ENCODE peak calls at places on chromosome 3, in seven cellular contexts. F is osteoblast; H is lower lobe of right lung; I is adrenal gland; P is CD8-positive, alpha-beta T cell; A is AG04450; D is thoracic aorta. U is an unnamed sample.

GRCh38 chr3:177842743-177843734 is 645.8 kb upstream of the TBL1XR1 start:
- DNase-seq in F (no peak), H (no peak), I (no peak), P (no peak), A (no peak), D (no peak), U (no peak)

GRCh38 chr3:23612296-23612891 is 193.4 kb upstream of the UBE2E1 start:
- DNase-seq in F (no peak), H (no peak), I (no peak), P (no peak), A (peak; percentile 30), D (no peak), U (no peak)

GRCh38 chr3:170584585-170585007 is 1.3 kb downstream of the SLC7A14 start:
- DNase-seq in F (peak; percentile 96), H (peak; percentile 68), I (peak; percentile 85), P (peak; percentile 48), A (peak; percentile 36), D (no peak), U (no peak)

GRCh38 chr3:88219138-88219792 is 69.5 kb downstream of the C3orf38 start:
- DNase-seq in F (peak; percentile 91), H (no peak), I (peak; percentile 33), P (no peak), A (peak; percentile 2), D (no peak), U (peak; percentile 47)

GRCh38 chr3:150945226-150945625 is 27.3 kb downstream of the CLRN1 start:
- DNase-seq in F (peak; percentile 81), H (no peak), I (peak; percentile 53), P (no peak), A (no peak), D (no peak), U (no peak)

GRCh38 chr3:45597166-45597565 is 2.6 kb downstream of the LIMD1 start:
- DNase-seq in F (peak; percentile 92), H (peak; percentile 36), I (no peak), P (no peak), A (no peak), D (no peak), U (no peak)

GRCh38 chr3:127350172-127351050 is 62.6 kb upstream of the PRR20G start:
- DNase-seq in F (no peak), H (no peak), I (no peak), P (no peak), A (no peak), D (no peak), U (no peak)

GRCh38 chr3:181879926-181880325 is 168.2 kb downstream of the SOX2 start:
- DNase-seq in F (no peak), H (no peak), I (no peak), P (no peak), A (no peak), D (no peak), U (no peak)

GRCh38 chr3:174397848-174398247 is 461.3 kb upstream of the NAALADL2 start:
- DNase-seq in F (peak; percentile 8), H (no peak), I (no peak), P (no peak), A (no peak), D (no peak), U (no peak)

GRCh38 chr3:16305121-16305541 is 40.1 kb downstream of the OXNAD1 start:
- DNase-seq in F (no peak), H (no peak), I (no peak), P (peak; percentile 60), A (no peak), D (no peak), U (no peak)

GRCh38 chr3:47634996-47635395 is 56.3 kb upstream of the CSPG5 start:
- DNase-seq in F (no peak), H (no peak), I (no peak), P (no peak), A (no peak), D (no peak), U (no peak)

GRCh38 chr3:196736670-196737374 is 2.8 kb upstream of the PAK2 start:
- DNase-seq in F (no peak), H (no peak), I (no peak), P (no peak), A (no peak), D (no peak), U (no peak)

GRCh38 chr3:196740476-196741400 is 1.1 kb downstream of the PAK2 start:
- DNase-seq in F (no peak), H (no peak), I (peak; percentile 36), P (no peak), A (no peak), D (no peak), U (no peak)

GRCh38 chr3:196737655-196738054 is 2.0 kb upstream of the PAK2 start:
- DNase-seq in F (no peak), H (no peak), I (no peak), P (no peak), A (no peak), D (no peak), U (no peak)

GRCh38 chr3:196739671-196740475 is at the start of gene PAK2:
- DNase-seq in F (peak; percentile 96), H (peak; percentile 96), I (peak; percentile 91), P (peak; percentile 95), A (peak; percentile 54), D (peak; percentile 56), U (peak; percentile 82)

GRCh38 chr3:196741401-196741761 is 1.7 kb downstream of the PAK2 start:
- DNase-seq in F (no peak), H (no peak), I (no peak), P (no peak), A (no peak), D (no peak), U (no peak)
- H3K27ac ChIP-seq in F (peak overlapping the region; percentile 100), H (peak overlapping the region; percentile 98), I (peak overlapping the region; percentile 99), P (peak overlapping the region; percentile 88), A (no peak overlapping the region), D (peak overlapping the region; percentile 98), U (peak overlapping the region; percentile 89)

GRCh38 chr3:84566256-84566655 is 392.5 kb upstream of the CADM2 start:
- DNase-seq in F (no peak), H (no peak), I (no peak), P (no peak), A (no peak), D (no peak), U (no peak)
- H3K27ac ChIP-seq in F (no peak overlapping the region), H (no peak overlapping the region), I (no peak overlapping the region), P (no peak overlapping the region), A (no peak overlapping the region), D (no peak overlapping the region), U (no peak overlapping the region)

DNA sequence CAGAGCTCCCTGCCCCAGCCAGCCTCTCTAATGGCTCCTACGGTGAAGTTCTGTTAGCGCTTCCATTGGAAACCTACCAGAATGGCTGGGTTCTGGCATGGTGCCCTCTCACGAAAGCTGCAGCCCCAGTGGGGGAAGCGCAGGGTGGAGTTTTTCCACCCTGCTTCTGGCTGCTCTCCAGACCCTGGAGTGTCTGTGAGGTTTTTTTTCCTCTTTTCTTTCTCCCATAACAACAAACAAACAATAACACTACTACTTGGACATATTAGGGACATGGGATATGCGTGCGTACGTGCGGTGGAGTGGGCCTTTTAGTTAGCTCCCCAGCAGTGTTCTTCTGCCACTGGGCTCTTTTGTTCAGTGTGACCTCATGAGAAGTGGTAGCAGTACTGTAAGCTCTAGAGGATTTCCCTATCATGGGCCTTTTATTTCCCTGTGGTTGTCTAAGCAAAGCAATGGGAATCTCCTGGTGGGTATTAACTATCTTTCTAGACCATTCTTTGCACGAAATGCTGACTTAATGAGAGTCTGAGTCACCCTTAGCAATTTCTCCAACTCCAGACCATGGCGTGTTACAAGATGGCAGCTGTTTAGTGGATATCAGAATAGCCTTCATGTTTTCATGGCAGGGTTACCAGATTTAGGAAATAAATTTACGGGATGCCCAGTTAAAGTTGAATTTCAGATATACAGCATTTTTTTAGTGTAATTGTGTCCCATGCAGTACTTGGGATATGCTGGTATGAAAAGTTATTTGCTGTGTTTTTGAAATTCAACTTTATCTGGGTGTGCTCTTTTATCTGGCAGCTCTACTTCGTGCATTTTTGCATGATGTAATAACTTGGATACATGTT is 162.0 kb downstream of the FNDC3B start:
- DNase-seq in F (peak; percentile 93), H (peak; percentile 73), I (peak; percentile 87), P (no peak), A (peak; percentile 86), D (no peak), U (peak; percentile 45)
- H3K27ac ChIP-seq in F (peak overlapping the region; percentile 97), H (peak overlapping the region; percentile 79), I (peak overlapping the region; percentile 45), P (no peak overlapping the region), A (peak overlapping the region; percentile 98), D (peak overlapping the region; percentile 85), U (peak overlapping the region; percentile 55)

GRCh38 chr3:30686176-30686575 is 79.8 kb downstream of the TGFBR2 start:
- DNase-seq in F (no peak), H (no peak), I (no peak), P (no peak), A (no peak), D (no peak), U (no peak)

GRCh38 chr3:30684361-30684760 is 78.0 kb downstream of the TGFBR2 start:
- DNase-seq in F (no peak), H (no peak), I (no peak), P (no peak), A (no peak), D (no peak), U (no peak)

GRCh38 chr3:30686799-30687198 is 80.4 kb downstream of the TGFBR2 start:
- DNase-seq in F (no peak), H (no peak), I (no peak), P (no peak), A (no peak), D (no peak), U (no peak)

GRCh38 chr3:30683769-30684168 is 77.4 kb downstream of the TGFBR2 start:
- DNase-seq in F (no peak), H (no peak), I (no peak), P (no peak), A (no peak), D (no peak), U (no peak)

GRCh38 chr3:30685267-30685667 is 78.9 kb downstream of the TGFBR2 start:
- DNase-seq in F (no peak), H (no peak), I (no peak), P (no peak), A (no peak), D (no peak), U (no peak)
- H3K27ac ChIP-seq in F (no peak overlapping the region), H (peak overlapping the region; percentile 15), I (no peak overlapping the region), P (no peak overlapping the region), A (no peak overlapping the region), D (no peak overlapping the region), U (no peak overlapping the region)

GRCh38 chr3:172156309-172156998 is 117.1 kb downstream of the FNDC3B start:
- DNase-seq in F (no peak), H (peak; percentile 66), I (no peak), P (no peak), A (no peak), D (no peak), U (no peak)

GRCh38 chr3:172157566-172158258 is 118.3 kb downstream of the FNDC3B start:
- DNase-seq in F (no peak), H (no peak), I (no peak), P (no peak), A (no peak), D (no peak), U (no peak)

GRCh38 chr3:172154768-172155649 is 115.6 kb downstream of the FNDC3B start:
- DNase-seq in F (no peak), H (no peak), I (no peak), P (no peak), A (no peak), D (no peak), U (no peak)

GRCh38 chr3:172153335-172153861 is 114.0 kb downstream of the FNDC3B start:
- DNase-seq in F (no peak), H (peak; percentile 90), I (peak; percentile 95), P (peak; percentile 57), A (peak; percentile 90), D (peak; percentile 89), U (peak; percentile 81)

GRCh38 chr3:172155880-172156279 is 116.5 kb downstream of the FNDC3B start:
- DNase-seq in F (no peak), H (no peak), I (no peak), P (no peak), A (no peak), D (no peak), U (no peak)
- H3K27ac ChIP-seq in F (peak overlapping the region; percentile 98), H (no peak overlapping the region), I (no peak overlapping the region), P (no peak overlapping the region), A (no peak overlapping the region), D (peak overlapping the region; percentile 88), U (no peak overlapping the region)

U was measured in HL-60.